ENCODE peak calls at places on chromosomes 3 and 15, in seven cellular contexts. One of them, this sample, is unnamed. For H3K4me1, the result is how much of the 10 kb centered on the place peaks cover.

GRCh38 chr3:69867941-69868505 is 128.8 kb downstream of the MITF start:
- DNase-seq in neuronal stem cell: no peak
- DNase-seq in mesendoderm: no peak
- DNase-seq in right atrium auricular region: no peak
- DNase-seq in GM23248: peak
- DNase-seq in tibial artery: no peak
- DNase-seq in HAP-1: no peak
- DNase-seq in this sample: no peak

GRCh38 chr15:101055411-101055810 is 136.3 kb downstream of the LRRK1 start:
- DNase-seq in neuronal stem cell: no peak
- DNase-seq in mesendoderm: no peak
- DNase-seq in right atrium auricular region: no peak
- DNase-seq in GM23248: no peak
- DNase-seq in tibial artery: no peak
- DNase-seq in HAP-1: no peak
- DNase-seq in this sample: no peak

GRCh38 chr3:188092648-188093047 is 61.3 kb upstream of the LPP start:
- DNase-seq in neuronal stem cell: no peak
- DNase-seq in mesendoderm: no peak
- DNase-seq in right atrium auricular region: no peak
- DNase-seq in GM23248: peak
- DNase-seq in tibial artery: no peak
- DNase-seq in HAP-1: no peak
- DNase-seq in this sample: no peak

GRCh38 chr3:81620813-81621212 is 140.6 kb downstream of the GBE1 start:
- DNase-seq in neuronal stem cell: no peak
- DNase-seq in mesendoderm: no peak
- DNase-seq in right atrium auricular region: no peak
- DNase-seq in GM23248: no peak
- DNase-seq in tibial artery: no peak
- DNase-seq in HAP-1: no peak
- DNase-seq in this sample: no peak

GRCh38 chr3:66410371-66410770 is 90.5 kb downstream of the LRIG1 start:
- DNase-seq in neuronal stem cell: no peak
- DNase-seq in mesendoderm: no peak
- DNase-seq in right atrium auricular region: no peak
- DNase-seq in GM23248: no peak
- DNase-seq in tibial artery: no peak
- DNase-seq in HAP-1: no peak
- DNase-seq in this sample: no peak

GRCh38 chr15:33454996-33455395 is 144.2 kb downstream of the RYR3 start:
- DNase-seq in neuronal stem cell: no peak
- DNase-seq in mesendoderm: no peak
- DNase-seq in right atrium auricular region: no peak
- DNase-seq in GM23248: no peak
- DNase-seq in tibial artery: no peak
- DNase-seq in HAP-1: no peak
- DNase-seq in this sample: no peak

GRCh38 chr15:45536951-45537350 is 14.4 kb upstream of the SLC30A4 start:
- DNase-seq in neuronal stem cell: no peak
- DNase-seq in mesendoderm: no peak
- DNase-seq in right atrium auricular region: no peak
- DNase-seq in GM23248: no peak
- DNase-seq in tibial artery: no peak
- DNase-seq in HAP-1: no peak
- DNase-seq in this sample: no peak

GRCh38 chr15:65620833-65621232 is 905 bp upstream of the SLC24A1 start:
- DNase-seq in neuronal stem cell: no peak
- DNase-seq in mesendoderm: no peak
- DNase-seq in right atrium auricular region: no peak
- DNase-seq in GM23248: no peak
- DNase-seq in tibial artery: no peak
- DNase-seq in HAP-1: no peak
- DNase-seq in this sample: no peak

GRCh38 chr15:34616613-34617012 is 33.2 kb upstream of the GOLGA8B start:
- DNase-seq in neuronal stem cell: no peak
- DNase-seq in mesendoderm: peak
- DNase-seq in right atrium auricular region: no peak
- DNase-seq in GM23248: peak
- DNase-seq in tibial artery: no peak
- DNase-seq in HAP-1: no peak
- DNase-seq in this sample: no peak

GRCh38 chr3:24829632-24830229 is 335.1 kb upstream of the THRB start:
- DNase-seq in neuronal stem cell: peak
- DNase-seq in mesendoderm: peak
- DNase-seq in right atrium auricular region: no peak
- DNase-seq in GM23248: peak
- DNase-seq in tibial artery: no peak
- DNase-seq in HAP-1: no peak
- DNase-seq in this sample: peak

GRCh38 chr15:85831415-85832113 is 36.8 kb upstream of the KLHL25 start:
- DNase-seq in neuronal stem cell: peak
- DNase-seq in mesendoderm: peak
- DNase-seq in right atrium auricular region: peak
- DNase-seq in GM23248: peak
- DNase-seq in tibial artery: peak
- DNase-seq in HAP-1: peak
- DNase-seq in this sample: peak

GRCh38 chr3:134754768-134755559 is 40.1 kb upstream of the EPHB1 start:
- DNase-seq in neuronal stem cell: peak
- DNase-seq in mesendoderm: peak
- DNase-seq in right atrium auricular region: no peak
- DNase-seq in GM23248: peak
- DNase-seq in tibial artery: no peak
- DNase-seq in HAP-1: peak
- DNase-seq in this sample: peak

GRCh38 chr3:23726811-23727548 is 78.8 kb upstream of the UBE2E1 start:
- DNase-seq in neuronal stem cell: no peak
- DNase-seq in mesendoderm: no peak
- DNase-seq in right atrium auricular region: no peak
- DNase-seq in GM23248: no peak
- DNase-seq in tibial artery: no peak
- DNase-seq in HAP-1: no peak
- DNase-seq in this sample: no peak

GRCh38 chr3:196406806-196407470 is 25.3 kb downstream of the UBXN7 start:
- DNase-seq in neuronal stem cell: no peak
- DNase-seq in mesendoderm: peak
- DNase-seq in right atrium auricular region: no peak
- DNase-seq in GM23248: peak
- DNase-seq in tibial artery: no peak
- DNase-seq in HAP-1: no peak
- DNase-seq in this sample: no peak

GRCh38 chr3:141050576-141050912 is 603 bp upstream of the SPSB4 start:
- DNase-seq in neuronal stem cell: no peak
- DNase-seq in mesendoderm: peak
- DNase-seq in right atrium auricular region: no peak
- DNase-seq in GM23248: no peak
- DNase-seq in tibial artery: no peak
- DNase-seq in HAP-1: no peak
- DNase-seq in this sample: no peak

GRCh38 chr3:16937421-16937820 is 52.7 kb downstream of the PLCL2 start:
- DNase-seq in neuronal stem cell: no peak
- DNase-seq in mesendoderm: no peak
- DNase-seq in right atrium auricular region: no peak
- DNase-seq in GM23248: no peak
- DNase-seq in tibial artery: no peak
- DNase-seq in HAP-1: no peak
- DNase-seq in this sample: no peak

GRCh38 chr3:16935766-16936165 is 51.0 kb downstream of the PLCL2 start:
- DNase-seq in neuronal stem cell: no peak
- DNase-seq in mesendoderm: no peak
- DNase-seq in right atrium auricular region: no peak
- DNase-seq in GM23248: no peak
- DNase-seq in tibial artery: no peak
- DNase-seq in HAP-1: no peak
- DNase-seq in this sample: no peak

GRCh38 chr3:16932877-16933276 is 48.1 kb downstream of the PLCL2 start:
- DNase-seq in neuronal stem cell: no peak
- DNase-seq in mesendoderm: no peak
- DNase-seq in right atrium auricular region: no peak
- DNase-seq in GM23248: no peak
- DNase-seq in tibial artery: no peak
- DNase-seq in HAP-1: peak
- DNase-seq in this sample: no peak

GRCh38 chr3:16936233-16936632 is 51.5 kb downstream of the PLCL2 start:
- DNase-seq in neuronal stem cell: no peak
- DNase-seq in mesendoderm: no peak
- DNase-seq in right atrium auricular region: no peak
- DNase-seq in GM23248: no peak
- DNase-seq in tibial artery: no peak
- DNase-seq in HAP-1: no peak
- DNase-seq in this sample: no peak

GRCh38 chr3:16936656-16937055 is 51.9 kb downstream of the PLCL2 start:
- DNase-seq in neuronal stem cell: no peak
- DNase-seq in mesendoderm: no peak
- DNase-seq in right atrium auricular region: no peak
- DNase-seq in GM23248: no peak
- DNase-seq in tibial artery: no peak
- DNase-seq in HAP-1: no peak
- DNase-seq in this sample: no peak
- H3K4me1 ChIP-seq in neuronal stem cell: under half
- H3K4me1 ChIP-seq in mesendoderm: under half
- H3K4me1 ChIP-seq in right atrium auricular region: half or more
- H3K4me1 ChIP-seq in GM23248: under half
- H3K4me1 ChIP-seq in tibial artery: under half
- H3K4me1 ChIP-seq in HAP-1: under half
- H3K4me1 ChIP-seq in this sample: under half

DNA sequence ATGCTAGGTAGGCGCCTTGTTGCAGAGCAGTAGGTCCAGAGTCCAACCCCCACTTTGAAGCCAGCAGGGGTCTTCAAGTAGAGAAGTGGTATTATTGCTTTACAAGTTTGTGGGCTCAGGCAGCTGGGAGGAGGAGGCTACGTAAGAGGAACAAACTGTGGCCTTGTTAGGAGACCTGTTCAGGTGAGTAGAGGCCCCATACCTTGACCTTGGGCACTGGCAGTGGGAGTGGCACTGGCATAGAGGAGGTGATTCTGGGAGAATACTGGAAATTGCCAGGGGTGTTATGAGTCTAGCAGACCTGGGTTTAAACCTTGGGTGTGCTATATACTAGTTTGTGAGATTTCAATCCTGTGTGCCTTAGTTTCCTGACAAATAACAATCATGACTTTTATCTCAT is 34.6 kb upstream of the SCAANT1 start:
- DNase-seq in neuronal stem cell: no peak
- DNase-seq in mesendoderm: no peak
- DNase-seq in right atrium auricular region: no peak
- DNase-seq in GM23248: no peak
- DNase-seq in tibial artery: no peak
- DNase-seq in HAP-1: no peak
- DNase-seq in this sample: peak
- H3K4me1 ChIP-seq in neuronal stem cell: under half
- H3K4me1 ChIP-seq in mesendoderm: under half
- H3K4me1 ChIP-seq in right atrium auricular region: under half
- H3K4me1 ChIP-seq in GM23248: under half
- H3K4me1 ChIP-seq in tibial artery: under half
- H3K4me1 ChIP-seq in HAP-1: under half
- H3K4me1 ChIP-seq in this sample: half or more

GRCh38 chr3:143808999-143809700 is 39.1 kb downstream of the SLC9A9 start:
- DNase-seq in neuronal stem cell: no peak
- DNase-seq in mesendoderm: no peak
- DNase-seq in right atrium auricular region: no peak
- DNase-seq in GM23248: peak
- DNase-seq in tibial artery: no peak
- DNase-seq in HAP-1: no peak
- DNase-seq in this sample: no peak

GRCh38 chr3:143810866-143811265 is 37.4 kb downstream of the SLC9A9 start:
- DNase-seq in neuronal stem cell: no peak
- DNase-seq in mesendoderm: no peak
- DNase-seq in right atrium auricular region: no peak
- DNase-seq in GM23248: no peak
- DNase-seq in tibial artery: no peak
- DNase-seq in HAP-1: no peak
- DNase-seq in this sample: no peak

GRCh38 chr3:143811602-143812001 is 36.7 kb downstream of the SLC9A9 start:
- DNase-seq in neuronal stem cell: no peak
- DNase-seq in mesendoderm: no peak
- DNase-seq in right atrium auricular region: peak
- DNase-seq in GM23248: peak
- DNase-seq in tibial artery: peak
- DNase-seq in HAP-1: no peak
- DNase-seq in this sample: no peak

GRCh38 chr3:143814358-143814968 is 33.8 kb downstream of the SLC9A9 start:
- DNase-seq in neuronal stem cell: no peak
- DNase-seq in mesendoderm: no peak
- DNase-seq in right atrium auricular region: no peak
- DNase-seq in GM23248: no peak
- DNase-seq in tibial artery: peak
- DNase-seq in HAP-1: no peak
- DNase-seq in this sample: no peak

DNA sequence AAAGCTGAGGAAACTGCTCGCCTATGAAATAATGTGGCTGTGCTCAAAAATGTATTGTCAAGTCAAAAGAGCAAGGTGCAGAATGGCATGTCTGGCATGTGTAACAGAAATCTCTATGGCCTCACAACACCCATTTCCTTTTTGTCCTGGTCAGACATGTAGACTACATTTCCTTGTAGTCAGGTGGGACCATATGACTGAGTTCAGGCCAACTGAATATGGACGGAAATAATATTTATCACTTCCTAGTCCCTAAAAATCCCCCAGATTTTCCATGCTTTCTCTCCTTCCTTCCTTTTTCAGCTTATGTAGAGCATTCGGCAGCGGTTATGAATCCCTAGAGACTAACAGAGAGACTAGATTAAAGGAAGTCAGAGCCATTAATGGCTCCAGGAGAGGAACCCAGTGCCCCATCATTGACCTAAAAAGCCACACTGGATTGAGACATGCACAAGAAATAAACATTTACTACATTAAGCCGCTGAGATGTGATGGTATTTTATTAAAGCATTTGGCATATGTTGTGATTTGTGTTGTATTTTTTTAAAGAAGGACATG is 35.8 kb downstream of the SLC9A9 start:
- DNase-seq in neuronal stem cell: no peak
- DNase-seq in mesendoderm: no peak
- DNase-seq in right atrium auricular region: no peak
- DNase-seq in GM23248: no peak
- DNase-seq in tibial artery: no peak
- DNase-seq in HAP-1: no peak
- DNase-seq in this sample: no peak
- H3K4me1 ChIP-seq in neuronal stem cell: under half
- H3K4me1 ChIP-seq in mesendoderm: under half
- H3K4me1 ChIP-seq in right atrium auricular region: under half
- H3K4me1 ChIP-seq in GM23248: under half
- H3K4me1 ChIP-seq in tibial artery: under half
- H3K4me1 ChIP-seq in HAP-1: under half
- H3K4me1 ChIP-seq in this sample: under half

DNA sequence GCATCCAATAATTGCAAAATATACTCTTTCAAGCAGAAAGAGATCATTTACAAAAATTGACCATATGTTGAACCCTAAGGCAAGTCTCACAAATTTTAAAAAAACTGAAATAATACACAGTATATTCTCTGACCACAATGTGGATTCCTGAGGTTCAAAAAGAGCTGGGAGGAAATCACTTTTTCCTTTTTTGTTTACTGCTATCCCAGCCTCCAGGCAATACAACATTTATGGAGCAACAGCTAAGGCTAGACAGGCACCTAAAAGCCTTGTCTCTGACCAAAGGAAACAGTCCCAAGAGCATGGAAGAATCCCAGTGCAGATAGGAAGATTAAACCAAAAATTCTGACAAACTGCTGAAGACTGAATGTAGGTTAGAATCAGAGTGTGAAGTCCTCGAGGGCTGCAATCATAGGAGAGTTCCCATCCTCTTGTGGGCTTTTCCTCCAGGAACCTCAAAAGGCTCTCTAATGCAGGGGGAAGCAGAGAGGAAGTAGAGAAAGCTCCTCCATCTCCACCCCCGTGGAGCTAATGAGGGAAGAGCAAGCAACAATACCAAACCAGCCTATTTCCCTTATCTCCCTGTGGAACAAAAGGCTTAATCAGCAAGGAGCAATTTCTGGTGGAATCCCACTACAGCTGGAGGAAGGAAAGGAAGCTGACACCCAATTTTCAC is 57.0 kb downstream of the TMCC1 start:
- DNase-seq in neuronal stem cell: peak
- DNase-seq in mesendoderm: peak
- DNase-seq in right atrium auricular region: no peak
- DNase-seq in GM23248: peak
- DNase-seq in tibial artery: no peak
- DNase-seq in HAP-1: no peak
- DNase-seq in this sample: no peak
- H3K4me1 ChIP-seq in neuronal stem cell: under half
- H3K4me1 ChIP-seq in mesendoderm: under half
- H3K4me1 ChIP-seq in right atrium auricular region: under half
- H3K4me1 ChIP-seq in GM23248: under half
- H3K4me1 ChIP-seq in tibial artery: under half
- H3K4me1 ChIP-seq in HAP-1: under half
- H3K4me1 ChIP-seq in this sample: under half

This sample was measured in body of pancreas.